ENCODE peak calls at places on chromosomes 3 and 15, in four cellular contexts. F is HepG2, A is K562, J is HCT116. M is an unnamed sample.

GRCh38 chr3:106609666-106610301 is 741.0 kb upstream of the CBLB start:
- DNase-seq in F (peak), J (peak), A (peak), M (peak)

GRCh38 chr15:50182233-50183013 is 427 bp downstream of the SLC27A2 start:
- DNase-seq in J (peak), F (no peak), A (peak), M (no peak)

GRCh38 chr15:71333839-71334238 is 218.6 kb downstream of the THSD4 start:
- DNase-seq in A (no peak), J (no peak), F (no peak), M (no peak)

GRCh38 chr15:89836255-89837133 is 21.8 kb upstream of the ANPEP start:
- DNase-seq in A (no peak), J (no peak), F (no peak), M (no peak)

GRCh38 chr3:113908133-113908532 is 39.7 kb upstream of the ZDHHC23 start:
- DNase-seq in J (no peak), A (no peak), F (no peak), M (no peak)

GRCh38 chr3:66413151-66413751 is 87.6 kb downstream of the LRIG1 start:
- DNase-seq in F (no peak), J (no peak), A (no peak), M (no peak)

GRCh38 chr15:42385206-42385979 is 26.1 kb downstream of the CAPN3 start:
- DNase-seq in A (peak), F (peak), J (peak), M (peak)

GRCh38 chr3:4888913-4889846 is 90.1 kb upstream of the BHLHE40 start:
- DNase-seq in J (no peak), F (no peak), A (no peak), M (no peak)

GRCh38 chr15:70763950-70764730 is 782 bp upstream of the UACA start:
- DNase-seq in F (no peak), J (no peak), A (no peak), M (no peak)

GRCh38 chr3:127150915-127151564 is 41.9 kb upstream of the PRR23E start:
- DNase-seq in F (no peak), J (no peak), A (no peak), M (no peak)

GRCh38 chr3:172177046-172177445 is 137.7 kb downstream of the FNDC3B start:
- DNase-seq in J (no peak), F (no peak), A (no peak), M (no peak)

GRCh38 chr3:118801899-118802298 is 232.7 kb downstream of the IGSF11 start:
- DNase-seq in A (no peak), J (no peak), F (no peak), M (no peak)

DNA sequence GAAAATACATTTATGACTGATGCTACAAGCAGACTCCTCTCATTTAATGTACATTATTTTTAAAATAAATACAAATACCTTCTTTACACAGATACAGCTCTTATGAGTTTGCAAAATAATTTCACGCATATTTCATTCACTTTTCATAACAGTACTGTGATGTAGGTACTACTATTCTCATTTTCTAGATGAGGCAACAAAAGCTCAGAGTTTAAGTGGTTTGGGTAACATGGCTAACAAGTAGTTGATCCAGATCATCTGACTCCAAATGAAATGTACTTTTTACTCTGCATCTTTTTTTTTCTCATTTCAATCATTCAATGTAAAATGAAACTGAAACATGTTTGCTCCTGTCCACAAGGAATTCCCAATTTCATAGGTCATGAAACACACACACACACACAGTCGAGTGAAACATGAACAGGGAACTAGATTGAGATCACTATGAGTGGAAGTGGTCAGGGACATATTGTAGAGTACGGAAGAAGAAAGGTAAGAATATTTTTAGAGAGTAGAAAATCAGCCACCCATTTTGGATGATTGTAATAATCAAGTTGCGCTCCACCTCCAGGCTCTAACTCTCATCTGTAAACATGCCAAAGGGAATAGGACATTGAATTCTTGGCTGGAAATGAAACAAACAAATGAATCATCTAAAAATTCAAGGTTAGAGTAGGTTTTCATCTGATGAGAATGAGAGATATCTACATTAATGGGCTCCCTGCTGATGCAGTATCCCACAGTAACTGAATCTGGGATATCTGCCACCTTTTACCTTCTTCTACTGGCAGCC is 92.4 kb downstream of the CLDN1 start:
- DNase-seq in F (peak), J (no peak), A (no peak), M (peak)
- TF ChIP-seq POLR2AphosphoS5 in F (no peak), J (no peak), A (no peak), M (peak)

DNA sequence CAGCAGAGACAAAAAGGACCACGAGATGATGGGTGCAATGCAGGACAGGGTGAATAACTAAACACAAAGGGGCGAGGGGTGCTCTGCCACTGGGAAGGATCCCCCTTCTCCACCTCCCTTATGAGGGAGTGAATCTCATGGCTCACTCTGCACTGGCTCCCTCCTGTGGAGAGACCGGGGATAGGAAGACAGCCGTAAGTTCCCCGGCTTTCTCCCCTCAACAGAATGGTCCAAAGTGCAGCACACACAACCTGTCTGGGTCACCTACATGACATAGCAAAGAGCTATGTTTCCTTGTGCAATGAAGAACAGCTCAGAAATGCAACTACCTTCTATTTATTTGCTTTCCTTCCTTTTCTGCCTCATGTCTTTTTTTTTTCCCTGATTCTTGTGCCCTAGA is 7.8 kb upstream of the ACSBG1 start:
- DNase-seq in A (peak), F (peak), J (no peak), M (no peak)
- H3K4me3 ChIP-seq in A (no peak), F (no peak), J (no peak), M (no peak)

GRCh38 chr15:69465253-69465652 is 12.6 kb downstream of the RPLP1 start:
- DNase-seq in F (no peak), J (no peak), A (no peak), M (no peak)

GRCh38 chr15:69469467-69470191 is 17.0 kb downstream of the RPLP1 start:
- DNase-seq in J (no peak), F (no peak), A (peak), M (no peak)

GRCh38 chr15:69468241-69469121 is 15.9 kb downstream of the RPLP1 start:
- DNase-seq in J (no peak), A (peak), F (no peak), M (no peak)

GRCh38 chr15:69466733-69467132 is 14.1 kb downstream of the RPLP1 start:
- DNase-seq in F (no peak), A (no peak), J (no peak), M (no peak)

GRCh38 chr15:69467636-69468035 is 15.0 kb downstream of the RPLP1 start:
- DNase-seq in J (no peak), A (no peak), F (no peak), M (no peak)
- TF ChIP-seq TCF7L2 in J (no peak), A (no peak), F (no peak), M (no peak)

DNA sequence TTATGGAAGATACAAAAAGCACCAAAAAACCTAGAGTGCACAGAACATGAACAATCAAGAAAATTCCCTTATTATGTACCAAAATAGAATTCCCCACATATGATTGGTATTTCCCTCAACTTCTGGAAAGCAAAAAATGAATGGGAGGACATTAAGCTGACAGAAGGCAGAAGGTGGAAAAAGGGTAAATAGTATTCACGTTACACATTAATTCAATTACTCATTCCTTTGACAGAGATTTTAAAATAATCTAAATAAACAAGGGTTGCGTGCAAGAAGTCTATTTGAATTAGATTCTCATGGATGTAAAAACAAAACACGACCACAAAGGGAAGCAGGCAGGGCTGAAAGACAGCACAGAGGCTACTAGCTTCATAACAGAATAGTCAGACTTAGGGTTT is 260.5 kb upstream of the ZPLD1 start:
- DNase-seq in F (no peak), A (no peak), J (no peak), M (peak)
- TF ChIP-seq POLR2AphosphoS5 in F (no peak), A (no peak), J (no peak), M (no peak)

GRCh38 chr15:29812384-29812694 is 9.9 kb downstream of the TJP1 start:
- DNase-seq in J (no peak), A (no peak), F (no peak), M (no peak)

GRCh38 chr15:29818141-29818540 is 4.1 kb downstream of the TJP1 start:
- DNase-seq in J (no peak), A (no peak), F (no peak), M (no peak)

GRCh38 chr15:29815000-29815704 is 7.1 kb downstream of the TJP1 start:
- DNase-seq in F (peak), A (peak), J (no peak), M (no peak)

GRCh38 chr15:29813009-29813408 is 9.3 kb downstream of the TJP1 start:
- DNase-seq in A (no peak), F (no peak), J (no peak), M (no peak)

DNA sequence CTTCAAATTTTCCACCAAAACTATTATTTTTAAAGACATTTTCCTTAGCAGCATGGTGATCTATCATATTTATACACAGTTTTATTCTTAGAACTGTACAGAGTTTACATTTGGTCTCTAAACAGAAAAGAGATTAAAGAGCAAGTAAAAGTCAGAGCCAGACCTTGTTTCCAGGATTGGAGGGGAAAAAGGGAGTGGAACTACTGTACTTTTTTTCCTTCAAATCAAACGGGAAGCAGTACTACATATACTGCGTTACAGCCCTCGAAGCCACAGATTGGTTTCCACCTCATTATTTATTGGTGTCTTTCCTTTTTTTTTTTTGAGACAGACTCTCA is 6.6 kb downstream of the TJP1 start:
- DNase-seq in J (no peak), F (no peak), A (no peak), M (no peak)
- H3K4me3 ChIP-seq in J (no peak), F (no peak), A (no peak), M (no peak)

GRCh38 chr3:35929158-35929557 is 289.8 kb downstream of the ARPP21 start:
- DNase-seq in J (no peak), F (no peak), A (no peak), M (no peak)
- TF ChIP-seq TCF7L2 in J (no peak), F (no peak), A (no peak), M (no peak)

DNA sequence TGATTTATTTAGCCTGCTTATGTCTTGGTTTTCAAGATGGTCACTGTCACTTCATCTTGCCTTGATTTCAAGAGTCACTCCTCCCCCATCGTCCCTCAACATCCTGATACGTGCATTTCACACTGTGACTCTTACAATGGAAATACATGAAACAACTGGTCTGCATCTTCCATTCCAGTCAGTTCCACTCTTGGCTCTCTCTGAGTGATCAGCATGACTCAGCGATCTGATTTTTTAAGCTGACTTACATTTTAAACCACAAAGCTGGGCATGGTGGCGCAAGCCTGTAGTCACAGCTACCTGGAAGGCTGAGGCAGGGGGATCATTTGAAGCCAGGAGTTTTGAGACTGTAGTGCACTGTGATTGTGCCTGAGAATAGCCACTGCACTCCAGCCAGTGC is 271.2 kb upstream of the ROPN1 start:
- DNase-seq in F (no peak), A (no peak), J (no peak), M (no peak)
- TF ChIP-seq POLR2AphosphoS5 in F (no peak), A (no peak), J (no peak), M (no peak)

GRCh38 chr15:100593431-100593830 is 8.6 kb downstream of the LINS1 start:
- DNase-seq in J (no peak), A (no peak), F (no peak), M (no peak)

GRCh38 chr15:100596792-100597191 is 5.2 kb downstream of the LINS1 start:
- DNase-seq in A (peak), F (no peak), J (no peak), M (no peak)

GRCh38 chr15:100598655-100599054 is 3.3 kb downstream of the LINS1 start:
- DNase-seq in F (no peak), A (no peak), J (no peak), M (no peak)

GRCh38 chr15:100597862-100598261 is 4.1 kb downstream of the LINS1 start:
- DNase-seq in J (no peak), A (no peak), F (no peak), M (no peak)

DNA sequence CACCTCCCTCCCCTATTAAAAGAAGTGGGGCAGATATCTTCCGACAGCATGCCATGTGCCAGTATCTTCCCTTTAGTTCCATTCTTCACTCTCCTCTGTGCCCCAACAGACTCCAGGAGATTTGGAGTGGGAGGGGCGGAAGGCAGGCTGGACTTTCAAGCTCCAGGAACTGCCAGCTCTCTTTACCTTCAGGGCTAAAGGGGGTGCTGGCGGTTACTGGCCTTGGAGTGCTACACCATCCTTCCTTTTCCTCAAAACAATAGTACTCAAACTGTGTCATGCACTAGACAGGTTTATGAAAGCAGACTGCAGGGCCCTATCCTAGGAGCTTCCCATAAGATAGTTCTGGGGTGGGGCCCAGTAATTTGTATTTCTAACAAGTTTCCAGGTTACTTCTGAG is 6.0 kb downstream of the LINS1 start:
- DNase-seq in J (no peak), F (no peak), A (peak), M (no peak)
- H3K4me3 ChIP-seq in J (no peak), F (no peak), A (peak), M (no peak)

M was measured in Panc1.